ENCODE peak calls at places on chromosomes 6 and 20, in six cellular contexts. K is A549, S is HepG2, O is K562, B is GM12878, R is endothelial cell of umbilical vein. X is an unnamed sample.

GRCh38 chr6:56693988-56694387 is 51.3 kb upstream of the DST start:
- DNase-seq in S (no peak), B (no peak), O (no peak), K (no peak), R (peak), X (no peak)

GRCh38 chr20:11852801-11853200 is 64.9 kb upstream of the BTBD3 start:
- DNase-seq in S (no peak), K (no peak), O (no peak), R (no peak), B (no peak), X (no peak)

GRCh38 chr6:3455490-3456394 is 1.1 kb downstream of the SLC22A23 start:
- DNase-seq in K (peak), B (no peak), R (peak), S (peak), O (peak), X (no peak)

GRCh38 chr20:57594092-57594911 is 25.9 kb downstream of the ZBP1 start:
- DNase-seq in R (peak), B (no peak), K (peak), O (peak), S (peak), X (peak)

GRCh38 chr20:43558412-43559146 is at the start of gene SGK2:
- DNase-seq in O (peak), S (peak), R (no peak), K (peak), B (no peak), X (peak)

GRCh38 chr20:25063981-25064380 is 6.0 kb upstream of the ACSS1 start:
- DNase-seq in S (no peak), B (no peak), O (no peak), R (no peak), K (no peak), X (no peak)

GRCh38 chr20:15654208-15654649 is 919.0 kb downstream of the KIF16B start:
- DNase-seq in S (peak), O (peak), R (peak), B (peak), K (peak), X (peak)

GRCh38 chr6:130293800-130294199 is 71.0 kb upstream of the SAMD3 start:
- DNase-seq in B (peak), S (peak), O (peak), R (peak), K (peak), X (peak)

GRCh38 chr20:46484954-46485353 is 28.4 kb downstream of the ZNF334 start:
- DNase-seq in O (no peak), B (no peak), K (no peak), R (no peak), S (no peak), X (no peak)

DNA sequence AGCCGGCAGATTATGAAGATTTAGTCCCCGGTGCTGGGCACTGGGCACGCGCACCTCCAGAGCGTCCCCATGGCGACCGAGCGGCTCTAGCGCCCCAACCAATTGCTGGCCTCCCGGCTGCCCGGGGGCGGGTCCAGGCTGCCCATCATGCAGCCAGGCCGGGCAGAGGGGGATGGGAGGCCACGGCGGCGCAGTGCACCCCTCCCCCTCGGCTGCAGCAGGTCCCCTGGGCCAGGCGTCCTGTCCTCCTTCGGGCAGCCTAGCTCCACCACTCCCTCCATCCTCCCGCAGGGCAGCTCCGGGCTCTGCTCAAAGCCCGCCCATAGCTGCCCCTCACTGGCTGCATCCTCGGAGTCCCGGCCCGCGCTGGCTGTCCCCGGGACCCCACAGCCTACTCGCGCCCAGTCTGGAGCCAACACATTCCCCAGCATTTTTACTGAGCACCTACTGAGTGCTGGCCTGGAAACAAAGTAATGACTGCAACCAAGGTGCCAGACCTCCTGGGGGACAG is 99.4 kb downstream of the ASXL1 start:
- DNase-seq in S (no peak), O (no peak), R (peak), B (no peak), K (peak), X (no peak)
- TF ChIP-seq MYC in S (no peak), O (no peak), R (no peak), B (no peak), K (no peak), X (no peak)

GRCh38 chr6:106688177-106688951 is 59.0 kb downstream of the QRSL1 start:
- DNase-seq in R (no peak), K (peak), S (peak), B (peak), O (no peak), X (no peak)
- H3K4me3 ChIP-seq in R (no peak), K (no peak), S (peak), B (no peak), O (no peak), X (no peak)

GRCh38 chr6:61809004-61809595 is 476.9 kb downstream of the KHDRBS2 start:
- DNase-seq in B (no peak), O (peak), K (no peak), S (peak), R (no peak), X (peak)
- TF ChIP-seq CTCF in B (peak), O (peak), K (no peak), S (peak), R (no peak), X (peak)

GRCh38 chr20:45407067-45407745 is 883 bp upstream of the DBNDD2 start:
- DNase-seq in S (no peak), R (peak), K (no peak), O (peak), B (no peak), X (no peak)
- TF ChIP-seq MYC in S (no peak), R (no peak), K (no peak), O (no peak), B (no peak), X (no peak)

DNA sequence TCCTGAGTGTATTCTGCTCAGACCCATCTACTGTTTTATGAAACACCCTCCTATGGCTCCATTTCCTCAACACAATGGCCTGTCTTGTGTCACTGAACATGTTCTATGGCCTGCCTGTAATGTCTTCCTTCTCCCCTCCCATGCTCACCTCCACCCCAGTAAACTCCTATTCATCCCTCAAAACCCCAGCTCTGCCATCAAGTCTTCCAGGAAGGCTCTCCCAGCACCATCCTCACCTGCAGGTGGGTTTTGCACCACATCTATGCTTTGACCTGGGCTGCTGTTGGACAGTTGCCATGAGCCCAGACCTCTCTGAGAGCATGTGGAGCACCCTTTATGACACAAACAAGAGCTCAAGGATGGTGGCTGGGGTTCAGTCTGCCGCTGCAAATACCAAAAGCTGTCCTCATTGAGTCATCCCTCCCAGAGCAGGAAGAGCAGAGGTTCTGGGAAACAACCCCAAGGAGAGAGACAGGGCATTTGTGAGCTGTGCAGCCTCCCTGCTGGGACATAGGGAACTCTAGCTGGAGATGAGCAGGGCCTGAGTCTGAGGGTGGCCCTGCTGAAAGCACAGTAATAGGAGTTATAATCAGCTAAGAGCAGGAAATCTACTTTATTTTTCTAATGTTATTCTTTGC is 93.8 kb upstream of the CD93 start:
- DNase-seq in O (no peak), K (no peak), R (peak), B (no peak), S (no peak), X (no peak)
- H3K4me3 ChIP-seq in O (no peak), K (no peak), R (no peak), B (no peak), S (no peak), X (no peak)

DNA sequence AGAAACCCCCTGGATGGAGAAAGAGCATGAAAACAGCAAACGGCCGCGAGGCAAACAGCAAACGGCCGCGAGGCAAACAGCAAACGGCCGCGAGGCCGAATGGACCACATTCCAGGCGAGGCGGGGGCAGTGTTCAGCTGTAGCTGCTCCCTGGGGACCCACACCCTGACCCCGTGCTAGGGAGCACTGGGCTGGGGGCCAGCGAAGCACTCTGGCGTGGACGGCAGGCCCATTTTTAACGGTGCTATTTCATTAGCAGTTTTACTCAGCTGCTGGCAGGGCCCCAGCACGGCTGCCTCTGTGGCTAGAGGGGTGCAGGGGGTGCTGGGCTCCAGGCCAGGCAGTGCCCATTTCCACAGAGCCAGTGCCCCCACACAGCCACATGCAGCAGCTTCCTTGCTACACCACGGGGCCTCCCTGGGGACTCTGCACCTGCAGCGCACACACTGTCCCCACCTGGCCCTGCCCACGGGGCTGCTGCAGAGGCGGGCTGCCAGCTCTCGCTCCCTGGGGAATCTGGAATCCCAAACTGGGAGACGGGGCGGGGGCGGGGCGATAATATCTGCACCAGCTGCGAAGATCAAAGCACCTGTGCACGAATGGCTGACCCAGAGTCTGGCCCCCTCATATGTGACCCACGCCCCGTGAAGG is 35.6 kb upstream of the SLCO4A1 start:
- DNase-seq in K (no peak), S (no peak), R (no peak), B (no peak), O (no peak), X (peak)
- TF ChIP-seq CTCF in K (no peak), S (peak), R (no peak), B (no peak), O (no peak), X (no peak)

DNA sequence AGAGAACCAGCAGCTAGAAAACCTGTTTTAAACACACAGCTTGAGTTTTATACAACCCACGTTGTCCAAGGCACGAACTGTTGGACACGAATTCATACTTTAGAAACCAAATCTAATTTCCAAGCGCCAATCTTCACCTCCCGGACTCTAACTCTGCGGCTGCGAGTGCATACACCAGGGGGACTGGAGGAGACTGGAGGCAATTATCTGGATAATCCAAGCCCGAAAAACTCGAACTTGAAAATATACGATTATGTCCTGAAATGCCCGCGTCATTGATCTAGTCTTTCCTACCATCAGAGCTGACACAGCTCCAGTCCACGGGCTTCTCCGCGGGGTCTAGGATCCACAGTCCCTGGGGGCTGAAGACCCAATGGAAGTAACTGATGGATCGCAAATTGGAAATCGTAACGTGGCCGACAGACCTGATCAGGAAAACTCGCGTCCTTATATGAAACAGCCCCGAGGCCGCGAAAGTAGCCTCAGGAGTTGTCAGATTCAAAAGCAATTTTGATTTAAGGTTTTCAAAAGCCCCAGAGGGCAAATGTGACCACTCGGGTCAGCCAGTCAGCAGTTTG is 809 bp upstream of the HEY2 start:
- DNase-seq in K (no peak), B (no peak), O (peak), S (peak), R (peak), X (peak)
- TF ChIP-seq MYC in K (no peak), B (no peak), O (no peak), S (no peak), R (no peak), X (no peak)